ENCODE peak calls at places on chromosomes 2 and 18, in eight cellular contexts. L is HCT116, T is astrocyte of the spinal cord, J is dorsolateral prefrontal cortex, Q is adipocyte, B is RWPE2, U is heart right ventricle, V is sigmoid colon. A is an unnamed sample.

GRCh38 chr2:17901246-17901645 is 22.8 kb downstream of the KCNS3 start:
- DNase-seq in Q (no peak), U (peak; percentile 35), L (no peak), T (no peak), V (no peak), J (no peak), B (peak; percentile 81), A (no peak)

GRCh38 chr18:25233582-25234362 is 118.2 kb downstream of the ZNF521 start:
- DNase-seq in V (no peak), L (no peak), J (no peak), T (peak; percentile 65), Q (peak; percentile 66), B (no peak), U (no peak), A (peak; percentile 32)

GRCh38 chr2:99507964-99508818 is 18.4 kb upstream of the REV1 start:
- DNase-seq in L (no peak), T (no peak), J (no peak), Q (no peak), V (no peak), B (no peak), U (no peak), A (no peak)

GRCh38 chr18:32469190-32469611 is 1.5 kb downstream of the GAREM1 start:
- DNase-seq in T (peak; percentile 25), V (peak; percentile 66), L (peak; percentile 19), J (peak; percentile 62), U (peak; percentile 30), Q (peak; percentile 64), B (no peak), A (peak; percentile 88)

GRCh38 chr2:197372582-197372981 is 62.0 kb upstream of the ANKRD44 start:
- DNase-seq in B (no peak), L (no peak), T (no peak), V (no peak), U (no peak), Q (no peak), J (no peak), A (peak; percentile 78)

GRCh38 chr2:136767030-136767429 is 1.7 kb downstream of the THSD7B start:
- DNase-seq in U (no peak), B (no peak), L (no peak), J (no peak), T (no peak), V (no peak), Q (no peak), A (no peak)

GRCh38 chr2:188853307-188853706 is 120.9 kb upstream of the COL3A1 start:
- DNase-seq in V (no peak), J (no peak), Q (peak; percentile 95), U (no peak), L (no peak), B (no peak), T (peak; percentile 81), A (no peak)

GRCh38 chr18:39215920-39216319 is 1650.3 kb upstream of the CELF4 start:
- DNase-seq in T (no peak), B (no peak), J (no peak), Q (no peak), U (no peak), V (no peak), L (no peak), A (no peak)

GRCh38 chr2:113175101-113175628 is 1.4 kb downstream of the PSD4 start:
- DNase-seq in J (no peak), B (no peak), L (no peak), T (no peak), Q (no peak), U (no peak), V (no peak), A (no peak)

GRCh38 chr2:113174369-113174735 is 581 bp downstream of the PSD4 start:
- DNase-seq in J (no peak), Q (no peak), L (no peak), B (no peak), U (no peak), V (no peak), T (no peak), A (no peak)

GRCh38 chr2:113173563-113174368 is at the start of gene PSD4:
- DNase-seq in U (peak; percentile 32), V (no peak), T (no peak), J (no peak), L (no peak), Q (no peak), B (no peak), A (no peak)

GRCh38 chr2:113171359-113172075 is 2.3 kb upstream of the PSD4 start:
- DNase-seq in V (no peak), L (no peak), U (no peak), J (no peak), T (no peak), B (no peak), Q (no peak), A (no peak)

DNA sequence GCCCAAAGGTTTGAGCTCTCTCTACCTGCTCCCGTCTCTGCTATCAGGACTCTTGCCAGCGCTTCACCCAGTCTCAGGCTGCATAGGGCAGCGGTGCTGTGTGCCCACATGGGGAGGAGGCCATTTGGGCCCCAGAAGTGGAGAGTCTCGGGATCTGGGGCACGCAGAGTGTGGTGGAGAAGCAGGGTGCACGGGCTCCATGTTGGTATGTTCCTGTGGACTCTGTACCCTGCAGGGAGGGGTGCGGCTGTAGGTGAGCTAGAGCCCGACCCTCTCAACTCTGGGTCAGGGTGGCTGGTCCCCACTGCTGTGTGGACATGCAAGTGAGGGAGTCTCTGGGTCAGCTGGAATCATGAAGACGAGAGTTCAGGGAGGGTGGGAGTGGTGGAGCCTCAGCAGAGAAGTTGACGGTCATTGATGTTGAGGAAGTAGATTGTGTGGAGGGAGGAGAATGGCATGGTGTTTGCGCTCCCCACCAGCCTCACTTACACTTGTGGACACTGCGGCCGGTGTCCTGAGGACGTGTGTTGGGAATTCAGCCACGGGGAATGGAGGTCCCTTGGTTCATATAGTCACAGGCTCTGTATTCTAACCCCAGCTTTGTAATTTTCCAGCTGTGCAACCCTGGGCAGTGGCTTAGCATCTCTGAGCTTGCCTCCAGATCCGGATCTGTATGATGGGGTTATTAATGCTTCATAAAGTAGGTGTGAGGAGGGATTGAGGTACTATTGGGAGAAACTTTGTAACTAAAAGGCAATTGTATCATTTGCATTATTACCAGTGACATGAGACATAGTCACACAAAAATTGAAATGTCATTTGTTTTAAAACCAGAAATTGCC is 829 bp upstream of the PSD4 start:
- DNase-seq in B (no peak), T (no peak), J (no peak), L (no peak), Q (no peak), U (no peak), V (no peak), A (no peak)
- H3K4me3 ChIP-seq in B (no peak overlapping the region), T (no peak overlapping the region), J (no peak overlapping the region), L (no peak overlapping the region), Q (no peak overlapping the region), U (no peak overlapping the region), V (no peak overlapping the region), A (no peak overlapping the region)

GRCh38 chr18:905948-906415 is 1.3 kb downstream of the ADCYAP1 start:
- DNase-seq in J (no peak), V (no peak), Q (no peak), B (no peak), U (no peak), T (no peak), L (no peak), A (peak; percentile 86)

GRCh38 chr18:908631-909621 is 4.3 kb downstream of the ADCYAP1 start:
- DNase-seq in T (no peak), L (no peak), B (no peak), U (no peak), Q (peak; percentile 21), V (no peak), J (no peak), A (peak; percentile 69)

GRCh38 chr18:907880-908512 is 3.3 kb downstream of the ADCYAP1 start:
- DNase-seq in Q (no peak), V (no peak), J (no peak), U (no peak), L (no peak), B (no peak), T (no peak), A (peak; percentile 91)

GRCh38 chr18:906416-907170 is 1.9 kb downstream of the ADCYAP1 start:
- DNase-seq in U (no peak), Q (no peak), V (no peak), J (peak; percentile 4), B (no peak), L (no peak), T (no peak), A (peak; percentile 85)

GRCh38 chr18:907171-907879 is 2.7 kb downstream of the ADCYAP1 start:
- DNase-seq in T (no peak), Q (no peak), V (no peak), J (peak; percentile 14), B (no peak), L (no peak), U (no peak), A (peak; percentile 83)
- H3K4me3 ChIP-seq in T (peak overlapping the region; percentile 1), Q (peak overlapping the region; percentile 71), V (peak overlapping the region; percentile 31), J (peak overlapping the region; percentile 67), B (peak overlapping the region; percentile 10), L (no peak overlapping the region), U (peak overlapping the region; percentile 62), A (peak overlapping the region; percentile 61)

GRCh38 chr2:12716250-12717190 is at the start of gene TRIB2:
- DNase-seq in L (peak; percentile 61), Q (peak; percentile 93), J (peak; percentile 84), T (peak; percentile 94), B (peak; percentile 84), U (peak; percentile 92), V (peak; percentile 92), A (peak; percentile 97)

GRCh38 chr2:12715878-12716249 is 872 bp upstream of the TRIB2 start:
- DNase-seq in T (peak; percentile 88), L (peak; percentile 65), V (peak; percentile 90), J (peak; percentile 56), Q (peak; percentile 84), B (no peak), U (peak; percentile 88), A (peak; percentile 93)

GRCh38 chr2:12714391-12715221 is 2.1 kb upstream of the TRIB2 start:
- DNase-seq in J (no peak), L (no peak), V (no peak), U (no peak), B (no peak), T (peak; percentile 72), Q (peak; percentile 72), A (peak; percentile 95)

GRCh38 chr2:12717191-12717987 is 653 bp downstream of the TRIB2 start:
- DNase-seq in U (peak; percentile 53), L (no peak), T (peak; percentile 85), J (peak; percentile 44), V (peak; percentile 79), Q (peak; percentile 88), B (peak; percentile 70), A (peak; percentile 90)

GRCh38 chr2:12715258-12715865 is 1.4 kb upstream of the TRIB2 start:
- DNase-seq in V (no peak), L (no peak), B (no peak), Q (peak; percentile 12), U (no peak), T (no peak), J (no peak), A (no peak)
- H3K4me3 ChIP-seq in V (peak overlapping the region; percentile 68), L (peak overlapping the region; percentile 78), B (no peak overlapping the region), Q (peak overlapping the region; percentile 82), U (peak overlapping the region; percentile 88), T (peak overlapping the region; percentile 96), J (peak overlapping the region; percentile 92), A (peak overlapping the region; percentile 93)

GRCh38 chr2:233990261-233990798 is 60.2 kb upstream of the SPP2 start:
- DNase-seq in U (no peak), B (no peak), Q (no peak), V (no peak), T (no peak), J (no peak), L (no peak), A (no peak)

GRCh38 chr2:233988581-233988980 is 61.9 kb upstream of the SPP2 start:
- DNase-seq in V (no peak), T (no peak), Q (no peak), U (no peak), L (no peak), B (no peak), J (no peak), A (no peak)

GRCh38 chr2:233994191-233994590 is 56.3 kb upstream of the SPP2 start:
- DNase-seq in L (no peak), B (no peak), J (no peak), V (no peak), Q (no peak), U (no peak), T (no peak), A (no peak)

GRCh38 chr2:233992481-233993217 is 57.9 kb upstream of the SPP2 start:
- DNase-seq in J (no peak), V (no peak), Q (no peak), B (no peak), T (no peak), U (no peak), L (no peak), A (no peak)

DNA sequence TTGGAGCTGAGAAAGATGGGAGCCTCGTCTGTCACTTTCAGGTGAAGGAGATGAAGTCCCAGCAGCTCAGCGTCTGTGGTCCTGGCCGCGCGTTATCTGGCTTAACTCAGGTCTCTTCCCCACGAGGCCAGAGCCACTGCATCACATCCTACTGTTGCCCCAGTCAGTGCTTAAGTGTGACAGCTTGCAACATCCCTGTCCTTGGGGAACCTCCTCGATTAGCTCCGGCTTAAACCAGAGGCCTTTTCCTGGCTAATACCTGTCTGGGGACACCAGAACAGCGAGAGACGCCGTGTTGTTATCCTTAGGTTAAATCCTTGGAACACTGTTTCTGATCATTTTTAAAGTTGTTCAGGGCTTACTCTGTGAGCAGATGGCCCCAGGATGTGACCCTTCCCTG is 61.3 kb upstream of the SPP2 start:
- DNase-seq in U (no peak), B (no peak), Q (no peak), L (no peak), J (no peak), V (no peak), T (no peak), A (no peak)
- H3K4me3 ChIP-seq in U (no peak overlapping the region), B (no peak overlapping the region), Q (no peak overlapping the region), L (no peak overlapping the region), J (no peak overlapping the region), V (no peak overlapping the region), T (no peak overlapping the region), A (no peak overlapping the region)

A was measured in osteoblast.